ENCODE peak calls at places on chromosomes 11 and 22, in five cellular contexts. B is IMR-90, S is stomach, I is Peyer's patch, C is uterus. Y is an unnamed sample.

GRCh38 chr11:9758676-9759518 is 95.0 kb downstream of the SWAP70 start:
- DNase-seq in B (peak; percentile 64), S (peak; percentile 69), I (peak; percentile 83), C (peak; percentile 75), Y (peak; percentile 62)

GRCh38 chr22:46068908-46069481 is 81.3 kb upstream of the PPARA start:
- DNase-seq in B (peak; percentile 49), S (peak; percentile 26), I (peak; percentile 54), C (peak; percentile 43), Y (peak; percentile 53)

GRCh38 chr11:8095356-8095755 is 14.3 kb downstream of the TUB start:
- DNase-seq in B (no peak), S (peak; percentile 5), I (no peak), C (no peak), Y (no peak)

GRCh38 chr11:18277560-18278271 is 11.7 kb downstream of the SAA1 start:
- DNase-seq in B (peak; percentile 9), S (no peak), I (peak; percentile 50), C (no peak), Y (no peak)

GRCh38 chr11:76666408-76666807 is 4.1 kb downstream of the LRRC32 start:
- DNase-seq in B (peak; percentile 46), S (no peak), I (peak; percentile 47), C (peak; percentile 54), Y (no peak)

GRCh38 chr11:96715208-96715607 is 325.4 kb downstream of the JRKL start:
- DNase-seq in B (no peak), S (no peak), I (no peak), C (no peak), Y (no peak)

GRCh38 chr11:66293352-66293751 is 1.7 kb downstream of the TMEM151A start:
- DNase-seq in B (no peak), S (no peak), I (no peak), C (no peak), Y (no peak)

GRCh38 chr11:132475046-132475445 is 1057.3 kb downstream of the OPCML start:
- DNase-seq in B (no peak), S (no peak), I (no peak), C (no peak), Y (no peak)

GRCh38 chr11:16986434-16987204 is 27.6 kb downstream of the PLEKHA7 start:
- DNase-seq in B (no peak), S (peak; percentile 95), I (peak; percentile 94), C (peak; percentile 25), Y (peak; percentile 100)

GRCh38 chr11:116219171-116219635 is 553.6 kb downstream of the BUD13 start:
- DNase-seq in B (no peak), S (no peak), I (peak; percentile 45), C (no peak), Y (peak; percentile 62)

GRCh38 chr11:1785749-1786261 is 22.1 kb upstream of the CTSD start:
- DNase-seq in B (no peak), S (no peak), I (peak; percentile 52), C (no peak), Y (no peak)

GRCh38 chr22:27110985-27111451 is 453.6 kb downstream of the MIAT start:
- DNase-seq in B (peak; percentile 71), S (no peak), I (no peak), C (no peak), Y (no peak)

GRCh38 chr11:70891844-70892380 is 360.5 kb downstream of the SHANK2 start:
- DNase-seq in B (no peak), S (no peak), I (no peak), C (no peak), Y (no peak)

GRCh38 chr11:70894566-70894965 is 357.8 kb downstream of the SHANK2 start:
- DNase-seq in B (no peak), S (no peak), I (no peak), C (no peak), Y (no peak)

GRCh38 chr11:70895061-70895670 is 357.2 kb downstream of the SHANK2 start:
- DNase-seq in B (no peak), S (no peak), I (no peak), C (no peak), Y (no peak)

GRCh38 chr11:70889411-70889810 is 363.0 kb downstream of the SHANK2 start:
- DNase-seq in B (no peak), S (no peak), I (no peak), C (no peak), Y (no peak)

DNA sequence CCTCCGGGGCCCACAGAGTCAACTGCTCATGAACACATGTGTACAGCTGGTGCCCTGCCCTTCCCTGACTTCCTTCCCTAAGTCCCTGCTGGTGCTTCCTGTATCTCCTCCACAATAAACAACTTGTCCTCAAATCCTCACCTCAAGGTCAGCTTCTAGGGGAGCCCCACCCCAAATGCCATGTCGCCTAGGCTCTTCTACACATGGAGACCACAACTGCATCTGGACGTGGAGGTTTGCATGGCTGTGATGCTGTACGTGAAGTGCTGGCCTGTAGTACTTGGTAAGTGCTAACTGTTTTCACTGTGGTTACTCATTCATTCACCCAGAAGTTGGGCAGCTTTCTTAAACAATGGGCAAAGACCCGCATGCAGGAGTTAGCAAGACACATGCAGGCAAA is 359.5 kb downstream of the SHANK2 start:
- DNase-seq in B (no peak), S (no peak), I (no peak), C (no peak), Y (no peak)
- H3K27ac ChIP-seq in B (no peak overlapping the region), S (no peak overlapping the region), I (no peak overlapping the region), C (no peak overlapping the region), Y (no peak overlapping the region)

DNA sequence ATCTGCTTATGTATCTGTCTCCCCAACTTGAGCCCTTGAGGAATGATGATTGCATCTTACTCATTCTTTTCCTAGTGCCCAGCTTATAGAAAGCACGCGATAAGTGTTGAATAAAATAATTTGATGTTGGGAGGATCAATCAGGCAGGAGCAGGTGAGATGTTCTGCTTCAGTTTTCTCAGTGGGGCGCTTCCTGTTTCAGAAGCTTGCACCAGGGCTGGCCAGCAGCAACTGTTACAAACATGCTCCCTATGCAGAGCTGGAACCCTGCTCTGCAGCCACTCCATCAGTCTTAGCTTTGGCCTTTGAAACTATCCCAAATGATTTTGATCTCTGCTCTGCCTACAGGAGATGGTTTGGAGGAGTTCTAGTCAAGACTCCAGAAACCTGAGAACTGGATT is 3.9 kb downstream of the ENDOD1 start:
- DNase-seq in B (no peak), S (no peak), I (no peak), C (no peak), Y (no peak)
- H3K27ac ChIP-seq in B (no peak overlapping the region), S (no peak overlapping the region), I (peak overlapping the region; percentile 60), C (no peak overlapping the region), Y (no peak overlapping the region)

DNA sequence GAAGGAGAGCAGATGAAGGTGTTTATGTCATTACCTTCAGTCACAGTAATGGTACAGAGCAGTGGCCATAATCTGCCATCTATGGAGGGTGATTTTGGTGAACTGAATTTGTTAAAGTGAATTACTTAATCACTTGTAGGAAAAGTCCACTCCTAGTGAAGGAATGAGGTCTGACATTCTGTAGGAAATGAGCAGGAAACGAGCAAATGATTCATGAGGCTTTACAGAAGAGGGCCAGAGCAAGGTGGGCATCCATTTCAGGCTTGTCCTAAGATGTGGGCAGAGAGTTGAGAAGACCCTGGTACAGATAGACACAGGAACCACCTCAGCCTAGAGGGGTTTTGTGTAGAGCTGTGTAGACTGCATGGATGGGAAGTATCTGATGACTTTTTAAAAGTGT is 6.0 kb upstream of the SGSM3 start:
- DNase-seq in B (no peak), S (no peak), I (no peak), C (no peak), Y (no peak)
- H3K27ac ChIP-seq in B (no peak overlapping the region), S (no peak overlapping the region), I (no peak overlapping the region), C (no peak overlapping the region), Y (no peak overlapping the region)

GRCh38 chr11:70555092-70555491 is 156.8 kb downstream of the CTTN start:
- DNase-seq in B (no peak), S (no peak), I (no peak), C (no peak), Y (no peak)
- H3K27ac ChIP-seq in B (no peak overlapping the region), S (no peak overlapping the region), I (no peak overlapping the region), C (no peak overlapping the region), Y (no peak overlapping the region)

GRCh38 chr22:41256898-41257260 is 16.1 kb upstream of the CHADL start:
- DNase-seq in B (peak; percentile 27), S (no peak), I (no peak), C (no peak), Y (no peak)
- H3K27ac ChIP-seq in B (peak overlapping the region; percentile 6), S (no peak overlapping the region), I (no peak overlapping the region), C (peak overlapping the region; percentile 25), Y (no peak overlapping the region)

GRCh38 chr11:45472713-45473317 is 186.7 kb upstream of the SYT13 start:
- DNase-seq in B (no peak), S (no peak), I (no peak), C (no peak), Y (no peak)

GRCh38 chr11:45470151-45471001 is 184.2 kb upstream of the SYT13 start:
- DNase-seq in B (no peak), S (no peak), I (no peak), C (peak; percentile 18), Y (no peak)

GRCh38 chr11:45473491-45473890 is 187.3 kb upstream of the SYT13 start:
- DNase-seq in B (no peak), S (no peak), I (peak; percentile 27), C (no peak), Y (no peak)

GRCh38 chr11:45468265-45468856 is 182.2 kb upstream of the SYT13 start:
- DNase-seq in B (peak; percentile 4), S (no peak), I (no peak), C (no peak), Y (no peak)

DNA sequence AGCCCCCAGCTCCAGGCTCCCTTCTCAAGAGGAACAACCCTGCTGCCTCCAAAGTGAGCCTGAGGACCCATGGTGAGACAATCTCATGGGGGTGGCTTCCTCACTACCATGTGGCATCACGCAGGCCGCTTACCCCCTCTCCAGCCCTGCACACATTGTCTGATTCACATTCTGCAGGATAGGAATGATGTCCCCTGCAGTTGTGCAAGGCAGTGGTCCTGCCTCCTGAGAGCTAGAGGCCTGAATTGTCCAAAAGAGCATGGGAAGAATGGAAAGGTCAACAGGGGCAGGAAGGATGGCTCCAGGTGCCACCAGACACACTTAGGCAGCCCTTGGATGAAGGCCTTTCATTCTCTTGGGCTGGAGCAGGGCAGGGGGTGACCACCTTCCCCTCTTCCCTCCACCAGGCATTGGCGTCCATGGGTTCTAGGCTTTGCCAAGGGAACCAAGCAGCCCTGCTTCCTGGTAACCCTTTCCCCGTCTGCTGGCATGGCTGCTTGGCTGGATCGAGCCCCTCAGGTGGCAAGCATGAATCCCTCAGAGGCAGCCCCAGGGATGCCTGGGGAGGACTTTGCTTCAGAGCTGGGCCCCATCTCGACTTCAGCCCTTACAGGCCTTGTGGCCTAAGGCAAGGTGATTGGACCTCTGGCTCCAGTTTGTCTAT is 185.0 kb upstream of the SYT13 start:
- DNase-seq in B (no peak), S (no peak), I (no peak), C (no peak), Y (no peak)
- H3K27ac ChIP-seq in B (no peak overlapping the region), S (no peak overlapping the region), I (no peak overlapping the region), C (no peak overlapping the region), Y (no peak overlapping the region)

GRCh38 chr11:79472736-79473536 is 32.1 kb upstream of the TENM4 start:
- DNase-seq in B (no peak), S (no peak), I (no peak), C (no peak), Y (no peak)
- H3K27ac ChIP-seq in B (no peak overlapping the region), S (no peak overlapping the region), I (no peak overlapping the region), C (no peak overlapping the region), Y (no peak overlapping the region)